ENCODE peak calls at places on chromosomes 4 and X, in five cellular contexts. S, O, K, B and F are unnamed samples.

GRCh38 chrX:11461181-11462001 is 168.2 kb downstream of the AMELX start:
- DNase-seq in S (no peak), O (no peak), K (no peak), B (no peak), F (no peak)

GRCh38 chr4:2103127-2103842 is 44.2 kb downstream of the NAT8L start:
- DNase-seq in S (no peak), O (no peak), K (no peak), B (no peak), F (no peak)

GRCh38 chr4:94276204-94276603 is 66.4 kb downstream of the HPGDS start:
- DNase-seq in S (no peak), O (no peak), K (no peak), B (no peak), F (no peak)

GRCh38 chr4:823093-823760 is 2.7 kb downstream of the CPLX1 start:
- DNase-seq in S (no peak), O (no peak), K (no peak), B (no peak), F (no peak)

GRCh38 chr4:139735381-139736256 is 70.0 kb downstream of the MGST2 start:
- DNase-seq in S (no peak), O (peak), K (peak), B (peak), F (no peak)

GRCh38 chr4:121270384-121270783 is 106.3 kb upstream of the TNIP3 start:
- DNase-seq in S (no peak), O (no peak), K (no peak), B (no peak), F (no peak)

GRCh38 chrX:1853447-1853846 is 238.6 kb downstream of the ASMT start:
- DNase-seq in S (no peak), O (no peak), K (no peak), B (no peak), F (no peak)

GRCh38 chrX:85836868-85837267 is 210.5 kb downstream of the CHM start:
- DNase-seq in S (no peak), O (no peak), K (no peak), B (no peak), F (no peak)

GRCh38 chr4:14929669-14930068 is 72.6 kb upstream of the CPEB2 start:
- DNase-seq in S (no peak), O (no peak), K (no peak), B (no peak), F (no peak)

GRCh38 chr4:120277509-120277908 is 210.9 kb upstream of the MAD2L1 start:
- DNase-seq in S (no peak), O (no peak), K (no peak), B (no peak), F (no peak)

GRCh38 chr4:2800691-2801596 is 8.1 kb downstream of the SH3BP2 start:
- DNase-seq in S (peak), O (no peak), K (peak), B (peak), F (no peak)

GRCh38 chrX:68693481-68694410 is 46.3 kb downstream of the STARD8 start:
- DNase-seq in S (no peak), O (no peak), K (peak), B (peak), F (no peak)

GRCh38 chr4:8710946-8711345 is 118.4 kb downstream of the CPZ start:
- DNase-seq in S (no peak), O (no peak), K (peak), B (no peak), F (no peak)

GRCh38 chr4:3009422-3009821 is 46.1 kb downstream of the GRK4 start:
- DNase-seq in S (no peak), O (no peak), K (no peak), B (peak), F (no peak)

GRCh38 chrX:47992093-47992375 is 11.8 kb downstream of the ZNF182 start:
- DNase-seq in S (no peak), O (no peak), K (no peak), B (no peak), F (no peak)

GRCh38 chrX:1528186-1528883 is 8.7 kb downstream of the P2RY8 start:
- DNase-seq in S (no peak), O (no peak), K (no peak), B (no peak), F (no peak)

GRCh38 chrX:68634649-68635227 is 12.7 kb upstream of the STARD8 start:
- DNase-seq in S (no peak), O (no peak), K (no peak), B (no peak), F (no peak)

GRCh38 chrX:49276671-49277519 is 7.3 kb downstream of the PPP1R3F start:
- DNase-seq in S (no peak), O (no peak), K (no peak), B (no peak), F (no peak)

GRCh38 chrX:41352329-41352801 is 18.4 kb downstream of the DDX3X start:
- DNase-seq in S (no peak), O (no peak), K (no peak), B (peak), F (no peak)

GRCh38 chr4:112119358-112119783 is 25.9 kb upstream of the FAM241A start:
- DNase-seq in S (no peak), O (no peak), K (no peak), B (no peak), F (no peak)

GRCh38 chr4:8666581-8666980 is 74.0 kb downstream of the CPZ start:
- DNase-seq in S (no peak), O (no peak), K (no peak), B (no peak), F (no peak)

GRCh38 chrX:49202022-49202421 is 2.0 kb upstream of the SYP start:
- DNase-seq in S (no peak), O (no peak), K (no peak), B (no peak), F (no peak)

GRCh38 chr4:112531146-112531545 is 15.2 kb upstream of the NEUROG2 start:
- DNase-seq in S (no peak), O (no peak), K (peak), B (no peak), F (no peak)

GRCh38 chr4:15714616-15715015 is 11.8 kb downstream of the BST1 start:
- DNase-seq in S (no peak), O (no peak), K (no peak), B (no peak), F (no peak)

GRCh38 chr4:683982-684571 is 4.9 kb downstream of the SLC49A3 start:
- DNase-seq in S (peak), O (no peak), K (peak), B (peak), F (no peak)

GRCh38 chrX:77572322-77572721 is 125.1 kb downstream of the FGF16 start:
- DNase-seq in S (no peak), O (no peak), K (no peak), B (no peak), F (no peak)

GRCh38 chr4:155009288-155009687 is 199.1 kb upstream of the NPY2R start:
- DNase-seq in S (no peak), O (no peak), K (no peak), B (no peak), F (no peak)

GRCh38 chr4:107599841-107600240 is 120.2 kb downstream of the PAPSS1 start:
- DNase-seq in S (no peak), O (no peak), K (no peak), B (no peak), F (no peak)

GRCh38 chrX:124502144-124502543 is 155.8 kb downstream of the SH2D1A start:
- DNase-seq in S (no peak), O (no peak), K (no peak), B (no peak), F (no peak)

GRCh38 chrX:2351321-2351720 is 149.5 kb downstream of the DHRSX start:
- DNase-seq in S (no peak), O (no peak), K (no peak), B (no peak), F (no peak)

GRCh38 chr4:71978192-71978845 is 53.5 kb upstream of the NPFFR2 start:
- DNase-seq in S (no peak), O (no peak), K (no peak), B (no peak), F (no peak)

GRCh38 chrX:40084471-40084870 is 13.3 kb downstream of the BCOR start:
- DNase-seq in S (no peak), O (no peak), K (no peak), B (no peak), F (no peak)

GRCh38 chr4:7876096-7876993 is 63.3 kb downstream of the AFAP1 start:
- DNase-seq in S (no peak), O (no peak), K (peak), B (peak), F (no peak)

GRCh38 chr4:2823301-2823670 is 20.4 kb upstream of the ADD1 start:
- DNase-seq in S (no peak), O (no peak), K (no peak), B (no peak), F (no peak)

GRCh38 chrX:13048265-13048664 is 3.8 kb upstream of the FAM9C start:
- DNase-seq in S (no peak), O (no peak), K (no peak), B (no peak), F (no peak)

GRCh38 chrX:74420194-74421035 is 878 bp upstream of the SLC16A2 start:
- DNase-seq in S (no peak), O (no peak), K (peak), B (peak), F (no peak)
- TF ChIP-seq POLR2AphosphoS5 in S (no peak), O (no peak), K (no peak), B (peak), F (no peak)

DNA sequence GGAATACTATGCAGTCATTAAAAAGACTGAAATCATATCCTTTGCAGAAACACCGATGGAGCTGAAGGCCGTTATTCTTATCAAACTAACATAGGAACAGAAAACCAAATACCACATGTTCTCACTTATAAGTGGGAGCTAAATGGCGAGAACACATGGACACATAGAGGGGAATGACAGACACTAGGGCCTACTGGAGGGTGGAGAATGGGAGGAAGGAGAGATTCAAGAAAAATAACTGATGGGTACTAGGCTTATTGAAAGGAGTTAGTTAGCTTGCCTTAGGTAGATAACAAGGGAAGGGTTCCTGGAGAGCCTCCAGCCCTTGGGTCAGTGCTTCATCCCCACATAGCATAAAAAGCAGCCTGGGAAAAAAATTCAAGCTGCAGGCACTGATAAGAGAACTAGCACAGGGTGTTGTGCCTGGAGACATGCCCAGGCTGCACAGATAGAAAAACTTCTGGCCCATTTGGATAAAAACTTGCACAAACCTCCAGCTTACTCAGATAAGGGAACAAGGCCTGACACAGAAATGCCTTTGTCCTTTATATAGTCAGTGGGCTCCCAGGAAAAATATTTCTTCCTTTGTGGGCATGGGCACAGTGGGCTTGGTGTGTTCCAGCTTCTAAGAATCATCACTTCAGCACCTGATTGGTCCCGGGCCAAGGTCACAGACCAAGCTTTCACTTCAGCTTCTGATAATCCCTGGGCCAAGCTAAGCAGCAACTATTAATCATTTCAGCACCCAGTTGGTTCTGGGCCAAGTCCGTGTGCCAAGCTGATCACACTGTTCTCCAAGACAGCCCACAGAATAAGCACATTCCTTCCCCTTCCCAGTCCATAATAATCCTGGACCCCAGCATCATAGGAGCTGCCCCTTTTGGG is 23.1 kb upstream of the PWWP3B start:
- DNase-seq in S (no peak), O (no peak), K (no peak), B (no peak), F (no peak)
- TF ChIP-seq POLR2AphosphoS5 in S (no peak), O (no peak), K (no peak), B (no peak), F (no peak)

DNA sequence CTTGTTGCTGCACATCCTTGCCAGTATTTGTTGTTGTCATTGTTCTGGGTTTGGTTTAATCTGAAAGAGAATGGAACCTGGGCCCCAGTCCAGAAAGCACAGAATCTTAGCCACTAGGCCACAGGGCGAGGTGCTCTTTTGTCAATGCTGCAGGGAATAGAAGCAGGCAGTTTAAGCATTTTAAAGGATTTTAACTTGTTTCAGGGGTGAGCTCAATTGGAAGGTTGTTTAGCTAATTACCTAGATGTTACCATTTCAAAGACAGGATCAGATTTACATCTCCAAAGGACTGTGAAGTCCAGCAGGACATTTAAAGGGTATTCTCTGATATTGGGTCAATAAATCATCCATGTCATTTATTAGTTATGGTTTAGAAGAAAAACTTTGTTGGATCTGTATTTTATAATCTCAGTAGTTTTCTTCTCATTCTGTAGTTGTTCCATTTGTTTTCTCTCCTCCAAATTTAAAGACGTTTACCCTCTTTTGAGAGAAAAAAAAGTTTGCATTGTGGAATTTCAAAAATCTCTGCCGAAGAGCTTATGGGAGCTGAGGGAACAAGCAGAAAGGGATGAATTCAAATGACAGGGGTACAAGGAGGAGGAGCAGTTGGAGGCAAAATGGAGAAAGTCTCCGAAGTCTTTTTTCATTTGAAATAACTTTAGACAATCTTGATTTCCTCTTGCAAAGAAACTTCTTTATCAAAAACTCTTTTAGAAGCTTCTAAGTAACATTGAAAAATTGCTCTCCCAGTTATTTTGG is 57.5 kb upstream of the FAM47C start:
- DNase-seq in S (no peak), O (no peak), K (no peak), B (peak), F (no peak)
- TF ChIP-seq POLR2AphosphoS5 in S (no peak), O (no peak), K (no peak), B (peak), F (no peak)

GRCh38 chr4:5747746-5748365 is 36.9 kb downstream of the EVC start:
- DNase-seq in S (no peak), O (no peak), K (no peak), B (no peak), F (no peak)
- TF ChIP-seq POLR2AphosphoS5 in S (no peak), O (no peak), K (no peak), B (no peak), F (no peak)

DNA sequence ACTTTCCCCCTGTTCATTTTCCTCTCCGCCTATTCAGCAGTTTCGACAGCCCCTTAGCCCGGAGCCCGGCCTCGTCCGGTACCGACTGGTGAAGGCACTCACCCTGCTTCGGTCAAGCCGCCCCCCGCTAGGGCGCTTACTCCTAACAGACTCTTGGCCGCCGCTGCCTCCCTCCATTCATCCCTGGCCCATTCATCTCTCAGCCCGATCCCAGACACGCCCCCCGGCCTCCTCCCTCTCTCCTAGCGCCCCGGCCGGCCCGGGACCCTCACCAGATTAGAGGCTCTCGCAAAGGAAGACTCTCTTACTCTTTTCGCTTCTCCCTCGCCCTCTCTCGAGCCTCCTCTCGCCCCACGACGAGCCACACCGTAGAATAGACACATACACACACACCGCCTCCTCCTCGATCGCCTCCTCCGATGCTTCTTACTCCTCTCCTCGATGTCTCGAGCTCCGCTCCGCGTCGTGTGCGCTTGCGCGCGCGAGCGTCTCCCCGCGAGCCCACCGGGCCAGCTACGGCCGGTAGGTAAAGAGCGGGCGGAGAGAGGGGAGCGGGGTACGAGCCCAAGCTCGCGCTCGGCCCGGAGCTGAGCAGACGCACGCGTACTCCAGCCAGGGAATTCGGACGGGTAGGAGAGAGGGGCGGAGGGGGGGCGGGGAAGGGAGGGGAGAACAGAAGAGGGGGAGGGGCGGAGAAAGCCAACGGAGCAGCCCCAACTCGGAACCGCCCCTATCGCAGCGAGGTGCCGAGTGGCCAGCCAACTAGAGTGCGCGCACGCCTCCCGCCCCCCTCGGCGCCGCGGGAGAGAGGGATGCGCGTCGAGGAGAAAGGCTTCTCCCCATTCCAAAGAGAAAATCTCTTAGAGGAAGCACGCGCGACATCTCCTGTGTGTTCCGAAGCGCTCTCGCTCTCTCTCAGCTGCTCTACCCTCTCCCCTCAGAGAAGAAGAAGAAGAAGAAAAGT is at the start of gene WNK3:
- DNase-seq in S (no peak), O (peak), K (peak), B (peak), F (peak)
- TF ChIP-seq POLR2AphosphoS5 in S (no peak), O (no peak), K (no peak), B (peak), F (peak)

DNA sequence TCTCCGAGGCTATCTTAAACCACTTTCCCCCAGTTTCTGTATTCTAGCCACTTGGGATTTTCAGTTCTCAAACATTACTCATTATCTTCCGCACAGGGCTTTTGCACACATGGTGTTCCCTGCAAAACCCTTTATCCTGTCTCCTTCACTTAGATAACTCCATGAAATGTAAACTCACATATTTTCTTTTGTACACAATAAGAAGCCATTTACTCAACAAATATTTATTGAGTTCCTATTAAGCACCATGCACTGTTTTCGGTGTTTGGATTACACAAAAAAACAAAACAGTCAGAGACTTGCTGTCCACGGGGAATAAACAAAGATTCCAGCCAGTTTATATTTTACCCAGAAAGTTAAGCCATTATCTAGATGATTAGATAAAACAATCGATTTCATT is 42.5 kb upstream of the UNC5C start:
- DNase-seq in S (no peak), O (no peak), K (no peak), B (no peak), F (no peak)
- TF ChIP-seq POLR2AphosphoS5 in S (no peak), O (no peak), K (no peak), B (no peak), F (no peak)

DNA sequence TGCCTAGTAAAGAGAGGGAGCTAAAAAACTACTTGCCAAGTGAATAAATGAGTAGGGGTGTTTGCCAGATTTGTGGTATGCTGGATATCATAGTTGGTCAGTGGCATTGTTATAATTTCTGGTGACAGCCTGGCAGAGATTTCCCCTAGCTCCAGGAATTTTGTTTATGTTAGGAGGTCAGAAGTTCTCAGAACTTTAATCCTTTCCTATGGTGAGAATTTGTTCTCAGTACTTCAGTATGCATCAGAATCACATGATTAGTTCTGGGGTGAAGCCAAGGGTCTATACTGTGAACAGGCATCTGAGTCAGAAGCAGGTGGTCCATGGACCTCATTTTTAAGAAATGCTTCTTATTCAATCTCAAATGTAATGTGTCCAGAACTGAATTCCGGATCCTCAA is 10.5 kb downstream of the RASSF6 start:
- DNase-seq in S (no peak), O (no peak), K (no peak), B (no peak), F (no peak)
- TF ChIP-seq POLR2AphosphoS5 in S (no peak), O (no peak), K (no peak), B (no peak), F (no peak)